ENCODE peak calls at places on chromosomes 4 and X, in eight cellular contexts. N is ovary, J is GM12878, G is AG04449, T is AG10803, M is cardiac fibroblast, Y is fibroblast of villous mesenchyme, L is suprapubic skin. Z is an unnamed sample.

GRCh38 chr4:7792616-7793015 is 147.0 kb downstream of the AFAP1 start:
- DNase-seq in N (no peak), J (no peak), G (no peak), T (no peak), M (peak; percentile 36), Y (no peak), L (peak; percentile 35), Z (peak; percentile 58)

GRCh38 chr4:7966281-7967062 is 26.8 kb upstream of the AFAP1 start:
- DNase-seq in N (no peak), J (no peak), G (no peak), T (no peak), M (no peak), Y (no peak), L (no peak), Z (no peak)

GRCh38 chrX:112513154-112513553 is 166.6 kb downstream of the LHFPL1 start:
- DNase-seq in N (no peak), J (no peak), G (peak; percentile 29), T (peak; percentile 79), M (no peak), Y (no peak), L (no peak), Z (no peak)

GRCh38 chr4:113179996-113180395 is 130.5 kb downstream of the ANK2 start:
- DNase-seq in N (no peak), J (no peak), G (no peak), T (peak; percentile 26), M (no peak), Y (peak; percentile 62), L (no peak), Z (no peak)

GRCh38 chr4:6461301-6462165 is 10.9 kb downstream of the PPP2R2C start:
- DNase-seq in N (no peak), J (no peak), G (no peak), T (no peak), M (no peak), Y (no peak), L (peak; percentile 66), Z (no peak)

GRCh38 chrX:8284131-8284530 is 113.1 kb upstream of the VCX2 start:
- DNase-seq in N (no peak), J (no peak), G (no peak), T (no peak), M (no peak), Y (no peak), L (no peak), Z (no peak)

GRCh38 chrX:38304010-38304409 is 23.3 kb downstream of the RPGR start:
- DNase-seq in N (no peak), J (no peak), G (no peak), T (no peak), M (peak; percentile 49), Y (no peak), L (no peak), Z (no peak)

GRCh38 chrX:46965125-46965758 is 53.0 kb downstream of the JADE3 start:
- DNase-seq in N (no peak), J (no peak), G (no peak), T (peak; percentile 23), M (peak; percentile 50), Y (peak; percentile 65), L (no peak), Z (no peak)

GRCh38 chr4:156774422-156774821 is 197.2 kb downstream of the PDGFC start:
- DNase-seq in N (no peak), J (no peak), G (no peak), T (peak; percentile 96), M (peak; percentile 88), Y (peak; percentile 88), L (peak; percentile 78), Z (no peak)

GRCh38 chr4:17599826-17600225 is 14.6 kb upstream of the MED28 start:
- DNase-seq in N (no peak), J (no peak), G (no peak), T (peak; percentile 29), M (no peak), Y (no peak), L (no peak), Z (no peak)

GRCh38 chr4:28822163-28822562 is 1898.0 kb upstream of the PCDH7 start:
- DNase-seq in N (no peak), J (no peak), G (no peak), T (no peak), M (no peak), Y (no peak), L (no peak), Z (no peak)

GRCh38 chr4:158929939-158930344 is 161.1 kb downstream of the FNIP2 start:
- DNase-seq in N (no peak), J (no peak), G (no peak), T (no peak), M (no peak), Y (no peak), L (no peak), Z (no peak)

GRCh38 chr4:61583696-61584095 is 383.6 kb downstream of the ADGRL3 start:
- DNase-seq in N (no peak), J (no peak), G (no peak), T (no peak), M (peak; percentile 29), Y (no peak), L (no peak), Z (no peak)
- TF ChIP-seq CTCF in N (no peak), J (no peak), G (no peak), T (no peak), M (no peak), Y (no peak), L (no peak), Z (no peak)

GRCh38 chrX:7086384-7086783 is 61.1 kb upstream of the STS start:
- DNase-seq in N (no peak), J (no peak), G (no peak), T (no peak), M (no peak), Y (peak; percentile 14), L (no peak), Z (no peak)

GRCh38 chrX:7084841-7085240 is 62.7 kb upstream of the STS start:
- DNase-seq in N (no peak), J (no peak), G (no peak), T (no peak), M (no peak), Y (no peak), L (no peak), Z (no peak)

GRCh38 chrX:7083021-7083420 is 64.5 kb upstream of the STS start:
- DNase-seq in N (no peak), J (no peak), G (no peak), T (no peak), M (no peak), Y (no peak), L (no peak), Z (no peak)

GRCh38 chrX:7085879-7086278 is 61.6 kb upstream of the STS start:
- DNase-seq in N (no peak), J (no peak), G (no peak), T (no peak), M (no peak), Y (no peak), L (no peak), Z (no peak)

DNA sequence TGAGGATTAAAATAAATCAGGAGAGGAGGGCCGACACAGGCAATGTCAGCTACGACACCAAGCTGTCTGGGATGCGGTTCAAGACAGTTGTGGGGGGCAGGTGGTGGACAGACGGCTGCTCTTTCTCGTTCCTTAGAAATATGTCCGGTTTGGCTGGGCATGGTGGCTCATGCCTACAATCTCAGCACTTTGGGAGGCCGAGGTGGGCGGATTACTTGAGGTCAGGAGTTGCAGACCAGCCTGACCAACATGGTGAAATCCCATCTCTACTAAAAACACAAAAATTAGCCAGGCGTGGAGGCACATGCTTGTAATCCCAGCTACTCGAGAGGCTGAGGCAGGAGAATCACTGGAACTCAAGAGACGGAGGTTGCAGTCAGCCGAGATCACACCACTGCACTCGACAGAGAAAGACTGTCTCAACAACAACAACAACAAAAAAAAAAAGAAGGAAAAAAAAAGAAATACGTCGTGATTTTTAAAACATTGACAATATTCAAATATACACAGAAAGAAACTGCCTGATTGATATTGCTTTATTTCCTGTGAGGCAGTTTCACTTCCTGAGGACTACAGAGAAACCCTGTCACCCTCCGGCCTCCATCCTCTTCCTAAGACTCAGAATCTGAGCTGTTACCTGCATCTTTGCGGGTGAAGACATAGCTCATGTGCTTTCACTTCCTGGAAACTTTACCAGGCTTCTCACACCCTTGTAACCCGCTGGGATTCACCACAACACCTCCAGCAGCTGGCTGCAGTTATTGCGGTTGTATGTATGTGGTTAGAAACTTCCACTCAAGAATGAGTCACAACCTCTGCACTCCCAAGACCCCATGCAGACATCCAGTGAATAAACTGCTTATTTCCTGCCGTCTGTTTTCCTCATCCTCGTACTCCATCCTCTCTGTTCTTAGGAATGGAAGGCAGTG is 63.8 kb upstream of the STS start:
- DNase-seq in N (no peak), J (peak; percentile 84), G (peak; percentile 67), T (peak; percentile 92), M (peak; percentile 74), Y (peak; percentile 91), L (no peak), Z (peak; percentile 88)
- H3K4me3 ChIP-seq in N (no peak overlapping the region), J (no peak overlapping the region), G (peak overlapping the region; percentile 25), T (no peak overlapping the region), M (no peak overlapping the region), Y (no peak overlapping the region), L (no peak overlapping the region), Z (no peak overlapping the region)

DNA sequence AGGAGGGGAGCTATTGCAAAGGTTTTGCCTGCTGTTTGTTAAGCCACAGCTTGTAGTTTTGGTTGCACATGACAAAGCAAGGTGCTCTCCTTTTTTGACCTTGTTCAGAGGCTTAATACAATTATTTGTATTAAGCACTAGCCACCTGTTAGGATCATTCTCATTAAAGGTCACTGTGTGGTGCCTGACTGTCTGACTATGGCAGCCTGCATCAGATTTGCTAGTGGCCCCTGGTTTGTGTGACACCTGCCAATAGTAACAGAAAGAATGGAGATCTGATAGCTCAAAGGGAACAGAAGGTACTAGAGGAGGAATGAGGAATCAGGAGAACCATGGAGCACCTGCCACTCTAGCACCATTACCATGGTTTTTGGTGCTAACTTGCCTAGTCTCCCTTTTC is 102.5 kb downstream of the POLA1 start:
- DNase-seq in N (no peak), J (no peak), G (no peak), T (no peak), M (no peak), Y (no peak), L (no peak), Z (no peak)
- TF ChIP-seq CTCF in N (no peak), J (no peak), G (no peak), T (no peak), M (no peak), Y (no peak), L (no peak), Z (no peak)

GRCh38 chr4:119765951-119766350 is 137.3 kb upstream of the PDE5A start:
- DNase-seq in N (no peak), J (no peak), G (no peak), T (no peak), M (no peak), Y (no peak), L (no peak), Z (no peak)
- H3K4me3 ChIP-seq in N (no peak overlapping the region), J (no peak overlapping the region), G (no peak overlapping the region), T (no peak overlapping the region), M (no peak overlapping the region), Y (no peak overlapping the region), L (no peak overlapping the region), Z (no peak overlapping the region)

DNA sequence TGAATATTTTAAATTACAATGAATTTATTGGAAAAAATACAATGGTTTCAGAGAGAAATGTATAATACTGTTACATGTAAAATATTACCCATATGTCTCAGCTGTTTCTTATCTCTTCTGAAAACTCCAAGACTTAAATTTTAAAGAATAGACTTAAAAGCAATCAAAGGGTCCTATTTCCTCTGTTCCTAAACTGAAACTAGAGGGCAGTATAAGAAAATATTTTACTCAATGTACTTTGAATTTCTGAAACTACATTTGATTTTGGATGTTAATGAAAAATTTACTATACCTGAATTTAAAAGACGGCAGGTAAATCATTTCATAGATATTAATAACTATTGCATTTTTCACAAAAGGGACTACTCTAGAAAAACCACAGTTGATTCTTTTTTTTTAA is 200.2 kb downstream of the LRBA start:
- DNase-seq in N (no peak), J (no peak), G (no peak), T (no peak), M (peak; percentile 3), Y (no peak), L (no peak), Z (no peak)
- TF ChIP-seq CTCF in N (no peak), J (no peak), G (no peak), T (no peak), M (no peak), Y (peak; percentile 21), L (no peak), Z (no peak)